ENCODE peak calls at places on chromosomes 3 and 15, in seven cellular contexts. One of them, this sample, is unnamed.

GRCh38 chr3:132432639-132433038 is 15.3 kb downstream of the DNAJC13 start:
- DNase-seq in WTC11: no peak
- DNase-seq in COLO829: peak
- DNase-seq in hepatic stellate cell: peak
- DNase-seq in NCI-H524: no peak
- DNase-seq in LHCN-M2: peak
- DNase-seq in NCI-H774: no peak
- DNase-seq in this sample: no peak

GRCh38 chr3:5016218-5017161 is 37.3 kb downstream of the BHLHE40 start:
- DNase-seq in LHCN-M2: peak
- DNase-seq in WTC11: no peak
- DNase-seq in NCI-H774: no peak
- DNase-seq in COLO829: no peak
- DNase-seq in hepatic stellate cell: peak
- DNase-seq in NCI-H524: no peak
- DNase-seq in this sample: no peak

GRCh38 chr3:138051946-138052802 is 42.2 kb downstream of the CLDN18 start:
- DNase-seq in NCI-H774: peak
- DNase-seq in WTC11: peak
- DNase-seq in NCI-H524: peak
- DNase-seq in LHCN-M2: peak
- DNase-seq in hepatic stellate cell: no peak
- DNase-seq in COLO829: no peak
- DNase-seq in this sample: peak

GRCh38 chr3:190983875-190984274 is 121.4 kb upstream of the GMNC start:
- DNase-seq in LHCN-M2: no peak
- DNase-seq in NCI-H524: no peak
- DNase-seq in COLO829: no peak
- DNase-seq in NCI-H774: no peak
- DNase-seq in WTC11: no peak
- DNase-seq in hepatic stellate cell: no peak
- DNase-seq in this sample: no peak

GRCh38 chr15:50563756-50564155 is 17.3 kb upstream of the USP50 start:
- DNase-seq in LHCN-M2: no peak
- DNase-seq in NCI-H774: no peak
- DNase-seq in COLO829: no peak
- DNase-seq in WTC11: no peak
- DNase-seq in NCI-H524: no peak
- DNase-seq in hepatic stellate cell: no peak
- DNase-seq in this sample: no peak

GRCh38 chr15:29821416-29822099 is 710 bp downstream of the TJP1 start:
- DNase-seq in LHCN-M2: peak
- DNase-seq in WTC11: peak
- DNase-seq in COLO829: peak
- DNase-seq in hepatic stellate cell: peak
- DNase-seq in NCI-H524: peak
- DNase-seq in NCI-H774: peak
- DNase-seq in this sample: peak

GRCh38 chr3:51176923-51177322 is 208.2 kb upstream of the MANF start:
- DNase-seq in NCI-H774: no peak
- DNase-seq in NCI-H524: no peak
- DNase-seq in WTC11: no peak
- DNase-seq in COLO829: no peak
- DNase-seq in hepatic stellate cell: no peak
- DNase-seq in LHCN-M2: no peak
- DNase-seq in this sample: no peak

GRCh38 chr3:176814252-176814651 is 383.0 kb downstream of the TBL1XR1 start:
- DNase-seq in NCI-H524: peak
- DNase-seq in WTC11: peak
- DNase-seq in LHCN-M2: peak
- DNase-seq in hepatic stellate cell: peak
- DNase-seq in NCI-H774: no peak
- DNase-seq in COLO829: peak
- DNase-seq in this sample: peak

GRCh38 chr3:98580774-98581365 is 12.5 kb downstream of the CPOX start:
- DNase-seq in WTC11: no peak
- DNase-seq in LHCN-M2: no peak
- DNase-seq in NCI-H524: no peak
- DNase-seq in hepatic stellate cell: no peak
- DNase-seq in COLO829: no peak
- DNase-seq in NCI-H774: no peak
- DNase-seq in this sample: no peak

GRCh38 chr3:63067999-63068645 is 192.9 kb upstream of the CADPS start:
- DNase-seq in hepatic stellate cell: peak
- DNase-seq in NCI-H774: no peak
- DNase-seq in WTC11: peak
- DNase-seq in COLO829: peak
- DNase-seq in NCI-H524: no peak
- DNase-seq in LHCN-M2: peak
- DNase-seq in this sample: no peak

GRCh38 chr3:117358717-117359314 is 649.2 kb downstream of the TUSC7 start:
- DNase-seq in hepatic stellate cell: no peak
- DNase-seq in WTC11: peak
- DNase-seq in LHCN-M2: no peak
- DNase-seq in NCI-H524: no peak
- DNase-seq in NCI-H774: no peak
- DNase-seq in COLO829: no peak
- DNase-seq in this sample: no peak

This sample was measured in H9.